ENCODE peak calls at places on chromosomes 13 and 19, in eight cellular contexts. N, L, V, U, D, Q, E and F are unnamed samples.

GRCh38 chr13:84630486-84630885 is 748.2 kb upstream of the SLITRK1 start:
- DNase-seq in Q (no peak), N (no peak), V (no peak), D (peak), L (no peak), E (no peak), U (no peak), F (no peak)

GRCh38 chr13:108276060-108276459 is 6.5 kb downstream of the TNFSF13B start:
- DNase-seq in L (no peak), E (no peak), N (no peak), V (no peak), Q (peak), U (no peak), D (no peak), F (no peak)

GRCh38 chr19:35029737-35030256 is 473 bp upstream of the SCN1B start:
- DNase-seq in Q (no peak), N (no peak), E (no peak), V (no peak), L (peak), U (no peak), D (no peak), F (no peak)

GRCh38 chr13:88153353-88153752 is 482.2 kb downstream of the SLITRK5 start:
- DNase-seq in D (no peak), N (no peak), U (no peak), V (no peak), Q (no peak), E (no peak), L (no peak), F (no peak)

GRCh38 chr13:30442854-30443379 is 20.6 kb downstream of the UBE2L5 start:
- DNase-seq in U (no peak), V (no peak), Q (no peak), L (no peak), D (no peak), N (peak), E (no peak), F (no peak)

GRCh38 chr19:33752018-33752790 is 44.5 kb upstream of the KCTD15 start:
- DNase-seq in V (no peak), N (no peak), L (no peak), D (no peak), Q (no peak), U (no peak), E (no peak), F (no peak)

GRCh38 chr13:88648598-88649373 is 977.6 kb downstream of the SLITRK5 start:
- DNase-seq in V (no peak), L (no peak), N (no peak), Q (no peak), E (no peak), U (no peak), D (no peak), F (no peak)

GRCh38 chr19:46221981-46222610 is 7.4 kb upstream of the IGFL1 start:
- DNase-seq in E (peak), L (no peak), D (peak), U (peak), V (peak), N (no peak), Q (no peak), F (peak)

GRCh38 chr13:25686831-25687495 is 315.2 kb downstream of the ATP8A2 start:
- DNase-seq in Q (peak), D (no peak), V (no peak), U (no peak), L (no peak), N (peak), E (no peak), F (no peak)

GRCh38 chr13:112740502-112741131 is 50.8 kb downstream of the ATP11A start:
- DNase-seq in Q (peak), L (no peak), V (peak), U (no peak), N (no peak), D (peak), E (peak), F (no peak)

GRCh38 chr19:11264452-11265176 is 2.3 kb upstream of the DOCK6 start:
- DNase-seq in E (peak), D (no peak), V (no peak), Q (peak), N (no peak), L (no peak), U (no peak), F (no peak)

GRCh38 chr13:24068472-24068871 is 92.0 kb upstream of the SPATA13 start:
- DNase-seq in Q (no peak), N (no peak), E (no peak), L (no peak), D (no peak), V (no peak), U (no peak), F (no peak)

GRCh38 chr13:61148211-61148610 is 267.4 kb downstream of the PCDH20 start:
- DNase-seq in V (no peak), N (no peak), Q (no peak), U (no peak), L (no peak), E (no peak), D (no peak), F (no peak)

GRCh38 chr19:7327802-7328201 is 20.9 kb upstream of the ARHGEF18 start:
- DNase-seq in U (no peak), N (no peak), E (no peak), V (no peak), D (no peak), L (no peak), Q (no peak), F (no peak)

GRCh38 chr13:20193142-20193923 is 595 bp upstream of the GJB2 start:
- DNase-seq in E (no peak), V (no peak), U (no peak), L (no peak), Q (peak), D (no peak), N (no peak), F (peak)

GRCh38 chr13:100668408-100668807 is 6.2 kb downstream of the TMTC4 start:
- DNase-seq in N (no peak), E (no peak), L (no peak), V (no peak), D (peak), U (no peak), Q (no peak), F (no peak)

GRCh38 chr19:33394006-33394722 is 20.7 kb downstream of the CEBPG start:
- DNase-seq in U (no peak), E (peak), Q (no peak), L (no peak), D (peak), N (no peak), V (peak), F (no peak)

GRCh38 chr19:19595171-19595701 is 23.3 kb downstream of the PBX4 start:
- DNase-seq in L (no peak), V (no peak), U (no peak), D (peak), Q (peak), E (no peak), N (no peak), F (no peak)

GRCh38 chr13:73971481-73971880 is 162.7 kb downstream of the KLF12 start:
- DNase-seq in U (no peak), V (no peak), D (no peak), Q (no peak), E (no peak), N (no peak), L (no peak), F (no peak)

GRCh38 chr13:57641071-57641470 is 9.5 kb downstream of the PCDH17 start:
- DNase-seq in E (no peak), U (no peak), L (no peak), D (no peak), Q (no peak), N (no peak), V (no peak), F (no peak)

GRCh38 chr19:7748756-7749155 is 1.4 kb upstream of the CD209 start:
- DNase-seq in U (no peak), L (no peak), D (no peak), Q (no peak), N (no peak), E (no peak), V (no peak), F (no peak)

GRCh38 chr13:101988140-101988539 is 413.7 kb downstream of the FGF14 start:
- DNase-seq in D (no peak), L (no peak), U (no peak), N (no peak), Q (no peak), E (no peak), V (no peak), F (peak)

GRCh38 chr13:38180670-38181069 is 169.0 kb upstream of the UFM1 start:
- DNase-seq in N (no peak), D (peak), E (no peak), U (no peak), Q (no peak), V (no peak), L (no peak), F (no peak)

GRCh38 chr13:25574437-25575426 is 203.0 kb downstream of the ATP8A2 start:
- DNase-seq in D (peak), Q (peak), L (peak), V (peak), E (peak), U (no peak), N (peak), F (peak)

GRCh38 chr13:75685239-75685697 is 49.1 kb downstream of the LMO7 start:
- DNase-seq in U (no peak), E (no peak), Q (no peak), L (no peak), V (no peak), N (no peak), D (peak), F (no peak)

GRCh38 chr13:111599791-111600190 is 279.3 kb downstream of the TEX29 start:
- DNase-seq in V (no peak), Q (no peak), L (no peak), N (no peak), U (no peak), D (no peak), E (peak), F (no peak)

GRCh38 chr13:66162470-66162869 is 1067.7 kb downstream of the PCDH9 start:
- DNase-seq in N (no peak), D (no peak), U (no peak), Q (no peak), L (peak), E (no peak), V (no peak), F (no peak)

GRCh38 chr19:12933287-12934072 is at the start of gene FARSA:
- DNase-seq in V (peak), U (peak), D (peak), E (peak), N (peak), L (peak), Q (peak), F (peak)

GRCh38 chr13:110001622-110002275 is 215.4 kb upstream of the IRS2 start:
- DNase-seq in N (no peak), L (no peak), V (no peak), Q (no peak), E (no peak), U (no peak), D (peak), F (no peak)

GRCh38 chr13:53151692-53152421 is 123.2 kb downstream of the OLFM4 start:
- DNase-seq in D (peak), L (peak), N (no peak), U (no peak), Q (peak), E (no peak), V (no peak), F (peak)
- TF ChIP-seq CTCF in D (peak), L (peak), N (peak), U (peak), Q (peak), E (no peak), V (peak), F (peak)

GRCh38 chr19:48004236-48004635 is 9.8 kb downstream of the ELSPBP1 start:
- DNase-seq in Q (no peak), L (no peak), E (no peak), V (no peak), D (no peak), U (no peak), N (peak), F (no peak)

GRCh38 chr19:48000846-48001245 is 6.4 kb downstream of the ELSPBP1 start:
- DNase-seq in Q (no peak), N (peak), E (no peak), U (no peak), D (no peak), V (no peak), L (no peak), F (no peak)

GRCh38 chr19:48010932-48011758 is 16.7 kb downstream of the ELSPBP1 start:
- DNase-seq in V (no peak), U (no peak), Q (no peak), N (no peak), L (no peak), D (no peak), E (no peak), F (no peak)

GRCh38 chr19:48006762-48007161 is 12.3 kb downstream of the ELSPBP1 start:
- DNase-seq in E (no peak), L (peak), Q (no peak), N (no peak), D (no peak), U (no peak), V (no peak), F (no peak)
- TF ChIP-seq CTCF in E (no peak), L (peak), Q (no peak), N (no peak), D (peak), U (no peak), V (no peak), F (no peak)

DNA sequence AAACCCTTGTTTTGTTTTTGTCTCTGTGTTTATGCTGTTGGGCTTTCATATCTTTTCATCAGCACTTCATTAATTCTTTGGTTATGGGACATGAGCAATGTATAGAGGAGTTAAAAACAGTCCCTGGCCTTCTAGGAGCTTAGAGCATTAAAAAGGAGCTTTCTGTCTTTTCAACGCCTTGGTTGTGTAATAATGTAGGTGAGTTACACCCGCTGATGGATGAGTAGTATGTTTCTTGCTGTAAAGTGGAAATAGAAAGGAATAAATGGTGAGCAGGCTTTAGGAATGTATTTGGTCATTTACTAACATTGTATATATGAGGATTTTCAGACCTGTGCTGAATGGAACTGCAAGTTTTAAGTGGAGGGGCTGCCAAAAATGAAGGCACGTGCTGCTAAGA is 121.5 kb upstream of the RNF113B start:
- DNase-seq in E (no peak), V (no peak), U (no peak), D (no peak), N (no peak), L (no peak), Q (no peak), F (no peak)
- TF ChIP-seq CTCF in E (no peak), V (no peak), U (no peak), D (no peak), N (no peak), L (no peak), Q (no peak), F (no peak)

GRCh38 chr19:45056831-45057230 is 18.0 kb downstream of the CLASRP start:
- DNase-seq in U (no peak), V (no peak), L (no peak), E (no peak), Q (no peak), D (no peak), N (no peak), F (no peak)

GRCh38 chr19:45061965-45062364 is 14.3 kb downstream of the ZNF296 start:
- DNase-seq in L (no peak), D (no peak), N (no peak), V (no peak), E (no peak), U (no peak), Q (no peak), F (no peak)

GRCh38 chr19:45058622-45059159 is 17.6 kb downstream of the ZNF296 start:
- DNase-seq in Q (no peak), N (no peak), E (no peak), V (no peak), U (no peak), L (no peak), D (no peak), F (no peak)

GRCh38 chr19:45057444-45057843 is 18.6 kb downstream of the CLASRP start:
- DNase-seq in D (no peak), E (no peak), V (no peak), Q (no peak), L (no peak), U (no peak), N (no peak), F (no peak)

DNA sequence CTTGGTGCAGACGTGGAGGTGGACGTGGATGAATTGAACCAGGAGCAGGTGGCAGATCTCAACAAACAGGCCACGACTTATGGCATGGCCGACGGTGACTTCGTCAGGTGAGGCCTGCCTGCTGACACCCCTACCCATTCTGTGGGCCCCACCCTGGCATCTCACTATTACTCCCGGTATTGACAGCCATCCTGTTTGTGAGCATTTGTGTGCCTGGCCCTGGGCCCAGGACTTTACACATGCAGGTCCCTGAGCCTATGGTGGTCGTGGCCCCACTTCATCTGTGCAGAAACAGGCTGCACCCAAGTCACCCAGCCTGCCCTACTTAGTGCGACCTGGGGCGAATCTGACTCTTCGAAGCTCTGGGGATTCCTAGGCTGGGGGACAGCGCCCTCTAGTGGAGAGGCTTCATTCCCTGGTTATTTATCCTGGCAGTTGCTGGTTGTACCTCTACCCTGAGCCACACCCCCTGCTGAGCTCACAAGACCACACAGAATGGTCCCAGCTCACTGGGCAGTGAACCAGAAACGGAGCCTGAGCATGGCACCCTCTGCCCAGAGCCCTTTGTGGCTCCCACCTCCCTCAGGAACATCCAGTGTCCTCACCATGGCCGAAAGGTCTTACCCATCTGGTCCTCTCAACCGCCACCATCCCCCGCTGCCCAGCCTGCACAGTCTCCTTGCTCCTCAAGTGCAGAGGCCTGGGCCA is 16.9 kb downstream of the ZNF296 start:
- DNase-seq in E (peak), L (peak), V (peak), U (no peak), Q (peak), N (peak), D (peak), F (peak)
- TF ChIP-seq CTCF in E (peak), L (peak), V (peak), U (peak), Q (peak), N (peak), D (peak), F (peak)

DNA sequence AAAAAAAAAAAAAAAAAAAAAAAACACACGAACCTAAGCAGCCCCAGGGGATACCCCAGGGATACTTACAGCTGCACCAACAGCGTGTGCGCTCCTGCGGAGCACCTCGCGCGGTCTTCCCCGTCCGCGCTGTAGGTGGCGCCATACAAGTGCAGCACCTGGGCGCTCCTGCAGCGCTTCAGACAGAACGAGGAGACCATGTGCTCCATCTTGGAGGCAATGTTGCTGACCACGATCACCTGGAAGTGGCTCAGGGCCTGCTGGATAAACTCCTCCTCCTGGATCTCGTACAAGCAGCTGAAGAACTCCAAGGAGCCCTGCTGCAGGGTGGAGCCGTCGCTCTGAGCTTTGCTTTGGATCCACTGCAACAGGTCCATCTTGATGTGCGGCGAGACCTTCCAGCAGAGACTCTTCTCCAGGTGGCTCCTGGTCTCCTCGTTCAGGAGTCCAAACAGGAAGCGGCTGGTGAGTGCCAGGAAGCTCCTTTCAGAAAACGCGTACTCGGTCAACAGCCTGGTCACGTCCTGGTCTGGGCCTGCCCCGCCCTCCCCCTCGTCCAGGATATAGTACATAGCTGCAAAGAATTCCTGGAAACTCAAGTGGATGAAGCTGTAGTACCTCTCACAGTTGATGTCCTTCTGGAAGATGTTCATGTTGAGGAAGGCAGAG is 14.5 kb downstream of the NLRP12 start:
- DNase-seq in V (no peak), U (no peak), D (no peak), L (peak), Q (no peak), N (no peak), E (no peak), F (peak)
- TF ChIP-seq CTCF in V (no peak), U (no peak), D (no peak), L (peak), Q (no peak), N (no peak), E (no peak), F (peak)

DNA sequence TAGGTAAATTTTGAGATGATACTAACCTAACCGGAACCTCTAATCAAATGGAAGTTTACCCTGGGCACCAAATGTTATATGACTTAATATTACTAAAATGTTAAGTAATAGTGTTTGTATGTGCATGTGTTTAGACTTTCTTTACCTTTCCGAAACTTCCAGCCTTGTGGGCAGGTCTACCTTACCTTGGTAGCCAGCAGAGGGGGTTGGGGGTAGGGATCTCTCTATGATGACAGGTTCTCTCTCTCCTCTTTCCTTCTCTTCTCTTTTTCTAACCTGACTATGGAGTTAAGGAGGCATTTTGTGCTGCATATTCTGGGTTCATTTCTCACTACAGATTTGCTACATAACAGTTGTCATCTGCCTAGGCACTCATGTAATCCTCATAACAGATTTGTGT is 6.8 kb upstream of the FRY start:
- DNase-seq in D (no peak), Q (no peak), L (no peak), U (no peak), E (no peak), V (no peak), N (no peak), F (no peak)
- TF ChIP-seq CTCF in D (no peak), Q (no peak), L (no peak), U (no peak), E (no peak), V (no peak), N (no peak), F (no peak)